ENCODE peak calls at places on chromosomes 13 and 19, in six cellular contexts. O is AG04450; U is mucosa of descending colon; W is stimulated activated CD4-positive, alpha-beta T cell treated with anti-CD3 and anti-CD28 coated beads, Interleukin-1b, Interleukin-23, amount 100 ng/mL, for 24 hours; X is AG10803; H is MM.1S. N is an unnamed sample.

GRCh38 chr19:18590273-18591272 is 2.0 kb downstream of the REX1BD start:
- DNase-seq in O (no peak), U (no peak), W (no peak), X (peak), H (no peak), N (peak)

GRCh38 chr13:98989469-98990235 is 11.8 kb upstream of the DOCK9 start:
- DNase-seq in O (no peak), U (no peak), W (no peak), X (no peak), H (no peak), N (no peak)

GRCh38 chr19:31058676-31059075 is 290.6 kb downstream of the TSHZ3 start:
- DNase-seq in O (no peak), U (no peak), W (no peak), X (no peak), H (no peak), N (no peak)

GRCh38 chr13:114315074-114315785 is 927 bp downstream of the CHAMP1 start:
- DNase-seq in O (no peak), U (no peak), W (no peak), X (no peak), H (peak), N (no peak)

GRCh38 chr19:35267818-35268545 is 780 bp upstream of the USF2 start:
- DNase-seq in O (no peak), U (peak), W (peak), X (peak), H (peak), N (peak)

GRCh38 chr19:29662604-29663404 is 2.5 kb upstream of the PLEKHF1 start:
- DNase-seq in O (peak), U (no peak), W (no peak), X (peak), H (no peak), N (peak)

GRCh38 chr19:7187605-7188339 is 106.4 kb downstream of the INSR start:
- DNase-seq in O (no peak), U (no peak), W (no peak), X (no peak), H (no peak), N (no peak)

GRCh38 chr13:111937763-111938375 is 129.1 kb upstream of the SOX1 start:
- DNase-seq in O (no peak), U (no peak), W (no peak), X (no peak), H (no peak), N (no peak)

GRCh38 chr13:93248627-93249047 is 22.0 kb downstream of the GPC6 start:
- DNase-seq in O (no peak), U (no peak), W (no peak), X (no peak), H (no peak), N (peak)

GRCh38 chr13:39815345-39816111 is 160.1 kb downstream of the COG6 start:
- DNase-seq in O (no peak), U (no peak), W (no peak), X (no peak), H (no peak), N (no peak)

GRCh38 chr13:39847336-39847735 is 191.9 kb downstream of the COG6 start:
- DNase-seq in O (no peak), U (no peak), W (no peak), X (no peak), H (no peak), N (no peak)

GRCh38 chr13:42048625-42049453 is at the start of gene DGKH:
- DNase-seq in O (no peak), U (peak), W (peak), X (peak), H (peak), N (peak)

GRCh38 chr19:52722062-52723005 is 12.5 kb downstream of the ZNF611 start:
- DNase-seq in O (peak), U (no peak), W (no peak), X (peak), H (no peak), N (no peak)

GRCh38 chr19:41353466-41354342 is at the start of gene TGFB1:
- DNase-seq in O (peak), U (peak), W (peak), X (peak), H (peak), N (peak)